ENCODE peak calls at places on chromosomes 16 and 17, in eight cellular contexts. L is uterus; X is effector CD4-positive, alpha-beta T cell; C is cardiac muscle cell; Q is HEK293T; D is activated CD4-positive, alpha-beta T cell treated with anti-CD3 and anti-CD28 coated beads, Interleukin-2, amount 50 U/mL, for 48 hours; S is CD4-positive, alpha-beta T cell; K is NCI-H1092. E is an unnamed sample.
A peak's percentile ranks its signal among the peaks of the same experiment; 100 is the strongest.

GRCh38 chr17:74850914-74851313 is 8.8 kb downstream of the GRIN2C start:
- DNase-seq in L (no peak), X (no peak), C (no peak), Q (no peak), D (no peak), S (no peak), K (no peak), E (no peak)

GRCh38 chr16:24721830-24722238 is 7.6 kb upstream of the TNRC6A start:
- DNase-seq in L (no peak), X (no peak), C (no peak), Q (no peak), D (peak; percentile 72), S (no peak), K (no peak), E (no peak)

GRCh38 chr17:21171970-21172510 is 41.9 kb downstream of the TMEM11 start:
- DNase-seq in L (no peak), X (no peak), C (no peak), Q (no peak), D (no peak), S (no peak), K (no peak), E (no peak)

GRCh38 chr17:29243792-29244191 is 2.9 kb upstream of the CRYBA1 start:
- DNase-seq in L (no peak), X (no peak), C (no peak), Q (peak; percentile 22), D (no peak), S (no peak), K (no peak), E (no peak)

GRCh38 chr17:62678214-62678919 is 50.9 kb downstream of the MRC2 start:
- DNase-seq in L (no peak), X (no peak), C (no peak), Q (no peak), D (no peak), S (no peak), K (no peak), E (no peak)

GRCh38 chr17:78369791-78370381 is 8.6 kb upstream of the PGS1 start:
- DNase-seq in L (no peak), X (no peak), C (peak; percentile 33), Q (no peak), D (no peak), S (no peak), K (no peak), E (no peak)

GRCh38 chr17:42536372-42537155 is 523 bp downstream of the NAGLU start:
- DNase-seq in L (peak; percentile 88), X (peak; percentile 52), C (peak; percentile 87), Q (peak; percentile 78), D (peak; percentile 88), S (peak; percentile 74), K (peak; percentile 59), E (peak; percentile 77)

GRCh38 chr16:27642753-27643152 is 92.8 kb downstream of the KATNIP start:
- DNase-seq in L (no peak), X (no peak), C (no peak), Q (no peak), D (no peak), S (no peak), K (no peak), E (no peak)

GRCh38 chr17:72349508-72350472 is 229.0 kb downstream of the SOX9 start:
- DNase-seq in L (no peak), X (no peak), C (no peak), Q (no peak), D (no peak), S (no peak), K (no peak), E (no peak)

GRCh38 chr17:38554430-38555350 is 51.1 kb downstream of the SRCIN1 start:
- DNase-seq in L (no peak), X (no peak), C (no peak), Q (no peak), D (no peak), S (no peak), K (peak; percentile 43), E (no peak)

GRCh38 chr17:49910094-49910857 is 58.7 kb upstream of the DLX4 start:
- DNase-seq in L (no peak), X (no peak), C (peak; percentile 18), Q (no peak), D (peak; percentile 54), S (no peak), K (no peak), E (no peak)

GRCh38 chr16:72467157-72467759 is 295.3 kb upstream of the PMFBP1 start:
- DNase-seq in L (no peak), X (no peak), C (peak; percentile 58), Q (peak; percentile 31), D (no peak), S (no peak), K (peak; percentile 26), E (peak; percentile 71)

GRCh38 chr16:87074635-87075318 is 242.4 kb downstream of the C16orf95 start:
- DNase-seq in L (no peak), X (no peak), C (no peak), Q (no peak), D (no peak), S (no peak), K (no peak), E (no peak)

GRCh38 chr17:59493867-59494266 is 71.5 kb upstream of the DHX40 start:
- DNase-seq in L (no peak), X (no peak), C (peak; percentile 20), Q (no peak), D (no peak), S (no peak), K (no peak), E (peak; percentile 35)

GRCh38 chr17:64783556-64784352 is 121.6 kb upstream of the SMURF2 start:
- DNase-seq in L (peak; percentile 10), X (no peak), C (no peak), Q (no peak), D (no peak), S (no peak), K (no peak), E (no peak)

GRCh38 chr16:54633943-54634362 is 296.7 kb upstream of the IRX5 start:
- DNase-seq in L (no peak), X (no peak), C (peak; percentile 44), Q (peak; percentile 33), D (no peak), S (no peak), K (peak; percentile 42), E (peak; percentile 10)

GRCh38 chr17:62690168-62690897 is 62.9 kb downstream of the MRC2 start:
- DNase-seq in L (no peak), X (no peak), C (no peak), Q (no peak), D (no peak), S (no peak), K (no peak), E (no peak)

GRCh38 chr17:45756266-45756989 is 27.7 kb upstream of the CRHR1 start:
- DNase-seq in L (no peak), X (no peak), C (no peak), Q (no peak), D (no peak), S (no peak), K (no peak), E (no peak)

GRCh38 chr17:74234482-74234881 is 21.1 kb downstream of the TTYH2 start:
- DNase-seq in L (no peak), X (no peak), C (no peak), Q (no peak), D (no peak), S (no peak), K (no peak), E (no peak)

GRCh38 chr17:43667506-43668438 is 6.0 kb upstream of the MEOX1 start:
- DNase-seq in L (no peak), X (no peak), C (no peak), Q (no peak), D (no peak), S (no peak), K (no peak), E (no peak)

GRCh38 chr17:8941520-8941919 is 24.0 kb downstream of the PIK3R5 start:
- DNase-seq in L (no peak), X (peak; percentile 45), C (no peak), Q (no peak), D (peak; percentile 73), S (peak; percentile 69), K (no peak), E (no peak)

GRCh38 chr17:27403480-27404005 is 52.7 kb upstream of the KSR1 start:
- DNase-seq in L (no peak), X (no peak), C (no peak), Q (no peak), D (no peak), S (no peak), K (no peak), E (no peak)

GRCh38 chr17:4017377-4017776 is 53.1 kb upstream of the ATP2A3 start:
- DNase-seq in L (no peak), X (no peak), C (no peak), Q (peak; percentile 37), D (no peak), S (no peak), K (no peak), E (no peak)

GRCh38 chr17:42180411-42180921 is 476 bp downstream of the KCNH4 start:
- DNase-seq in L (no peak), X (no peak), C (no peak), Q (no peak), D (peak; percentile 9), S (no peak), K (no peak), E (no peak)

GRCh38 chr17:11580677-11581076 is 17.6 kb upstream of the DNAH9 start:
- DNase-seq in L (no peak), X (no peak), C (no peak), Q (no peak), D (no peak), S (no peak), K (no peak), E (no peak)

GRCh38 chr16:88597856-88598491 is 27.8 kb downstream of the ZC3H18 start:
- DNase-seq in L (no peak), X (no peak), C (no peak), Q (no peak), D (no peak), S (no peak), K (no peak), E (no peak)

GRCh38 chr17:54948380-54948779 is 20.1 kb downstream of the COX11 start:
- DNase-seq in L (no peak), X (no peak), C (no peak), Q (no peak), D (no peak), S (no peak), K (no peak), E (no peak)

GRCh38 chr17:31533546-31534155 is 142.2 kb downstream of the RAB11FIP4 start:
- DNase-seq in L (peak; percentile 40), X (no peak), C (peak; percentile 59), Q (peak; percentile 43), D (peak; percentile 48), S (no peak), K (peak; percentile 7), E (peak; percentile 67)

GRCh38 chr16:64718481-64718880 is 403.4 kb downstream of the CDH11 start:
- DNase-seq in L (no peak), X (no peak), C (no peak), Q (no peak), D (no peak), S (no peak), K (no peak), E (no peak)

GRCh38 chr17:68207651-68208253 is 40.1 kb upstream of the AMZ2 start:
- DNase-seq in L (no peak), X (no peak), C (no peak), Q (no peak), D (no peak), S (no peak), K (no peak), E (no peak)

GRCh38 chr16:81261049-81261648 is 22.7 kb downstream of the BCO1 start:
- DNase-seq in L (no peak), X (no peak), C (no peak), Q (peak; percentile 56), D (peak; percentile 46), S (no peak), K (no peak), E (no peak)

GRCh38 chr16:83952940-83953795 is at the start of gene OSGIN1:
- DNase-seq in L (peak; percentile 91), X (peak; percentile 9), C (peak; percentile 87), Q (peak; percentile 69), D (peak; percentile 91), S (peak; percentile 63), K (peak; percentile 69), E (peak; percentile 84)

GRCh38 chr17:44828919-44829557 is 1.0 kb downstream of the GJC1 start:
- DNase-seq in L (no peak), X (no peak), C (no peak), Q (no peak), D (peak; percentile 25), S (no peak), K (no peak), E (no peak)

GRCh38 chr17:17186051-17186450 is 20.1 kb downstream of the PLD6 start:
- DNase-seq in L (no peak), X (no peak), C (peak; percentile 24), Q (no peak), D (peak; percentile 77), S (no peak), K (no peak), E (no peak)